ENCODE peak calls at places on chromosomes 11 and 22, in nine cellular contexts. One of them, this sample, is unnamed.
A peak's percentile ranks its signal among the peaks of the same experiment; 100 is the strongest.

GRCh38 chr11:7245341-7245740 is 6.4 kb upstream of the SYT9 start:
- DNase-seq in AML-193: no peak
- DNase-seq in C1 segment of cervical spinal cord: no peak
- DNase-seq in stimulated activated CD4-positive, alpha-beta T cell treated with anti-CD3 and anti-CD28 coated beads, Interleukin-2, amount 100 ng/mL, for 48 hours: no peak
- DNase-seq in AG04449: no peak
- DNase-seq in tibial artery: no peak
- DNase-seq in NCI-H2081 treated with DMSO at 0.1 percent for 48 hours: no peak
- DNase-seq in HS-5: no peak
- DNase-seq in T-helper 9 cell: no peak
- DNase-seq in this sample: no peak

GRCh38 chr11:86041975-86042378 is 26.9 kb downstream of the PICALM start:
- DNase-seq in C1 segment of cervical spinal cord: no peak
- DNase-seq in tibial artery: peak; percentile 81
- DNase-seq in stimulated activated CD4-positive, alpha-beta T cell treated with anti-CD3 and anti-CD28 coated beads, Interleukin-2, amount 100 ng/mL, for 48 hours: peak; percentile 40
- DNase-seq in T-helper 9 cell: no peak
- DNase-seq in AML-193: peak; percentile 90
- DNase-seq in HS-5: peak; percentile 87
- DNase-seq in NCI-H2081 treated with DMSO at 0.1 percent for 48 hours: no peak
- DNase-seq in AG04449: peak; percentile 74
- DNase-seq in this sample: peak; percentile 89

GRCh38 chr11:15104166-15104565 is 10.6 kb upstream of the INSC start:
- DNase-seq in stimulated activated CD4-positive, alpha-beta T cell treated with anti-CD3 and anti-CD28 coated beads, Interleukin-2, amount 100 ng/mL, for 48 hours: no peak
- DNase-seq in AML-193: no peak
- DNase-seq in tibial artery: no peak
- DNase-seq in AG04449: no peak
- DNase-seq in NCI-H2081 treated with DMSO at 0.1 percent for 48 hours: no peak
- DNase-seq in C1 segment of cervical spinal cord: no peak
- DNase-seq in HS-5: no peak
- DNase-seq in T-helper 9 cell: no peak
- DNase-seq in this sample: no peak

GRCh38 chr11:88338223-88338661 is 706 bp upstream of the CTSC start:
- DNase-seq in tibial artery: peak; percentile 46
- DNase-seq in AML-193: peak; percentile 96
- DNase-seq in T-helper 9 cell: peak; percentile 31
- DNase-seq in stimulated activated CD4-positive, alpha-beta T cell treated with anti-CD3 and anti-CD28 coated beads, Interleukin-2, amount 100 ng/mL, for 48 hours: peak; percentile 34
- DNase-seq in HS-5: peak; percentile 70
- DNase-seq in AG04449: no peak
- DNase-seq in C1 segment of cervical spinal cord: no peak
- DNase-seq in NCI-H2081 treated with DMSO at 0.1 percent for 48 hours: no peak
- DNase-seq in this sample: peak; percentile 80

GRCh38 chr22:43511276-43511910 is 99.6 kb downstream of the MPPED1 start:
- DNase-seq in T-helper 9 cell: no peak
- DNase-seq in tibial artery: no peak
- DNase-seq in AML-193: no peak
- DNase-seq in C1 segment of cervical spinal cord: no peak
- DNase-seq in stimulated activated CD4-positive, alpha-beta T cell treated with anti-CD3 and anti-CD28 coated beads, Interleukin-2, amount 100 ng/mL, for 48 hours: no peak
- DNase-seq in NCI-H2081 treated with DMSO at 0.1 percent for 48 hours: no peak
- DNase-seq in AG04449: no peak
- DNase-seq in HS-5: no peak
- DNase-seq in this sample: no peak

GRCh38 chr22:24432059-24432853 is 4.9 kb downstream of the ADORA2A start:
- DNase-seq in HS-5: no peak
- DNase-seq in AG04449: no peak
- DNase-seq in stimulated activated CD4-positive, alpha-beta T cell treated with anti-CD3 and anti-CD28 coated beads, Interleukin-2, amount 100 ng/mL, for 48 hours: no peak
- DNase-seq in tibial artery: no peak
- DNase-seq in AML-193: no peak
- DNase-seq in NCI-H2081 treated with DMSO at 0.1 percent for 48 hours: no peak
- DNase-seq in C1 segment of cervical spinal cord: peak; percentile 49
- DNase-seq in T-helper 9 cell: no peak
- DNase-seq in this sample: no peak

GRCh38 chr11:6812391-6813005 is 13.0 kb upstream of the OR6A2 start:
- DNase-seq in stimulated activated CD4-positive, alpha-beta T cell treated with anti-CD3 and anti-CD28 coated beads, Interleukin-2, amount 100 ng/mL, for 48 hours: peak; percentile 36
- DNase-seq in T-helper 9 cell: no peak
- DNase-seq in HS-5: no peak
- DNase-seq in AML-193: peak; percentile 31
- DNase-seq in tibial artery: no peak
- DNase-seq in AG04449: no peak
- DNase-seq in NCI-H2081 treated with DMSO at 0.1 percent for 48 hours: no peak
- DNase-seq in C1 segment of cervical spinal cord: no peak
- DNase-seq in this sample: peak; percentile 55

GRCh38 chr22:19800761-19801244 is 40.2 kb downstream of the TBX1 start:
- DNase-seq in NCI-H2081 treated with DMSO at 0.1 percent for 48 hours: no peak
- DNase-seq in AML-193: peak; percentile 5
- DNase-seq in C1 segment of cervical spinal cord: no peak
- DNase-seq in T-helper 9 cell: no peak
- DNase-seq in AG04449: no peak
- DNase-seq in HS-5: no peak
- DNase-seq in tibial artery: no peak
- DNase-seq in stimulated activated CD4-positive, alpha-beta T cell treated with anti-CD3 and anti-CD28 coated beads, Interleukin-2, amount 100 ng/mL, for 48 hours: no peak
- DNase-seq in this sample: no peak

GRCh38 chr11:2190670-2191471 is 19.3 kb upstream of the TH start:
- DNase-seq in T-helper 9 cell: no peak
- DNase-seq in AG04449: no peak
- DNase-seq in stimulated activated CD4-positive, alpha-beta T cell treated with anti-CD3 and anti-CD28 coated beads, Interleukin-2, amount 100 ng/mL, for 48 hours: no peak
- DNase-seq in C1 segment of cervical spinal cord: no peak
- DNase-seq in NCI-H2081 treated with DMSO at 0.1 percent for 48 hours: peak; percentile 47
- DNase-seq in HS-5: no peak
- DNase-seq in tibial artery: no peak
- DNase-seq in AML-193: peak; percentile 5
- DNase-seq in this sample: no peak

GRCh38 chr11:89436071-89436470 is 55.1 kb downstream of the NOX4 start:
- DNase-seq in T-helper 9 cell: no peak
- DNase-seq in tibial artery: no peak
- DNase-seq in NCI-H2081 treated with DMSO at 0.1 percent for 48 hours: no peak
- DNase-seq in HS-5: no peak
- DNase-seq in C1 segment of cervical spinal cord: no peak
- DNase-seq in AML-193: no peak
- DNase-seq in stimulated activated CD4-positive, alpha-beta T cell treated with anti-CD3 and anti-CD28 coated beads, Interleukin-2, amount 100 ng/mL, for 48 hours: no peak
- DNase-seq in AG04449: peak; percentile 47
- DNase-seq in this sample: no peak

GRCh38 chr22:19517171-19517500 is 7.1 kb downstream of the CLDN5 start:
- DNase-seq in HS-5: no peak
- DNase-seq in NCI-H2081 treated with DMSO at 0.1 percent for 48 hours: no peak
- DNase-seq in AG04449: no peak
- DNase-seq in tibial artery: no peak
- DNase-seq in AML-193: no peak
- DNase-seq in C1 segment of cervical spinal cord: no peak
- DNase-seq in T-helper 9 cell: no peak
- DNase-seq in stimulated activated CD4-positive, alpha-beta T cell treated with anti-CD3 and anti-CD28 coated beads, Interleukin-2, amount 100 ng/mL, for 48 hours: no peak
- DNase-seq in this sample: no peak

GRCh38 chr22:39279170-39279850 is 34.5 kb upstream of the PDGFB start:
- DNase-seq in HS-5: no peak
- DNase-seq in stimulated activated CD4-positive, alpha-beta T cell treated with anti-CD3 and anti-CD28 coated beads, Interleukin-2, amount 100 ng/mL, for 48 hours: no peak
- DNase-seq in C1 segment of cervical spinal cord: no peak
- DNase-seq in tibial artery: no peak
- DNase-seq in AG04449: no peak
- DNase-seq in AML-193: no peak
- DNase-seq in NCI-H2081 treated with DMSO at 0.1 percent for 48 hours: no peak
- DNase-seq in T-helper 9 cell: no peak
- DNase-seq in this sample: no peak

GRCh38 chr11:20367313-20367948 is 3.9 kb downstream of the HTATIP2 start:
- DNase-seq in tibial artery: peak; percentile 63
- DNase-seq in stimulated activated CD4-positive, alpha-beta T cell treated with anti-CD3 and anti-CD28 coated beads, Interleukin-2, amount 100 ng/mL, for 48 hours: peak; percentile 56
- DNase-seq in AML-193: peak; percentile 8
- DNase-seq in NCI-H2081 treated with DMSO at 0.1 percent for 48 hours: no peak
- DNase-seq in HS-5: peak; percentile 84
- DNase-seq in T-helper 9 cell: no peak
- DNase-seq in AG04449: peak; percentile 65
- DNase-seq in C1 segment of cervical spinal cord: peak; percentile 57
- DNase-seq in this sample: peak; percentile 68

GRCh38 chr11:124869331-124869730 is 4.1 kb downstream of the ROBO3 start:
- DNase-seq in AML-193: no peak
- DNase-seq in stimulated activated CD4-positive, alpha-beta T cell treated with anti-CD3 and anti-CD28 coated beads, Interleukin-2, amount 100 ng/mL, for 48 hours: no peak
- DNase-seq in C1 segment of cervical spinal cord: no peak
- DNase-seq in tibial artery: no peak
- DNase-seq in HS-5: no peak
- DNase-seq in NCI-H2081 treated with DMSO at 0.1 percent for 48 hours: no peak
- DNase-seq in AG04449: no peak
- DNase-seq in T-helper 9 cell: no peak
- DNase-seq in this sample: no peak

GRCh38 chr11:105000797-105001196 is 22.2 kb downstream of the CASP5 start:
- DNase-seq in stimulated activated CD4-positive, alpha-beta T cell treated with anti-CD3 and anti-CD28 coated beads, Interleukin-2, amount 100 ng/mL, for 48 hours: peak; percentile 56
- DNase-seq in NCI-H2081 treated with DMSO at 0.1 percent for 48 hours: no peak
- DNase-seq in C1 segment of cervical spinal cord: no peak
- DNase-seq in HS-5: no peak
- DNase-seq in T-helper 9 cell: peak; percentile 46
- DNase-seq in tibial artery: no peak
- DNase-seq in AG04449: no peak
- DNase-seq in AML-193: peak; percentile 47
- DNase-seq in this sample: peak; percentile 43

GRCh38 chr22:29784451-29785361 is 17.5 kb downstream of the UQCR10 start:
- DNase-seq in HS-5: no peak
- DNase-seq in AML-193: no peak
- DNase-seq in NCI-H2081 treated with DMSO at 0.1 percent for 48 hours: no peak
- DNase-seq in stimulated activated CD4-positive, alpha-beta T cell treated with anti-CD3 and anti-CD28 coated beads, Interleukin-2, amount 100 ng/mL, for 48 hours: no peak
- DNase-seq in C1 segment of cervical spinal cord: peak; percentile 50
- DNase-seq in T-helper 9 cell: no peak
- DNase-seq in AG04449: no peak
- DNase-seq in tibial artery: peak; percentile 34
- DNase-seq in this sample: no peak

GRCh38 chr11:105219269-105219668 is 79.7 kb upstream of the CARD18 start:
- DNase-seq in NCI-H2081 treated with DMSO at 0.1 percent for 48 hours: no peak
- DNase-seq in HS-5: no peak
- DNase-seq in stimulated activated CD4-positive, alpha-beta T cell treated with anti-CD3 and anti-CD28 coated beads, Interleukin-2, amount 100 ng/mL, for 48 hours: no peak
- DNase-seq in tibial artery: no peak
- DNase-seq in T-helper 9 cell: no peak
- DNase-seq in C1 segment of cervical spinal cord: no peak
- DNase-seq in AG04449: no peak
- DNase-seq in AML-193: no peak
- DNase-seq in this sample: no peak

GRCh38 chr11:14132312-14132711 is 169.8 kb downstream of the SPON1 start:
- DNase-seq in AML-193: no peak
- DNase-seq in AG04449: no peak
- DNase-seq in HS-5: no peak
- DNase-seq in tibial artery: no peak
- DNase-seq in stimulated activated CD4-positive, alpha-beta T cell treated with anti-CD3 and anti-CD28 coated beads, Interleukin-2, amount 100 ng/mL, for 48 hours: no peak
- DNase-seq in NCI-H2081 treated with DMSO at 0.1 percent for 48 hours: no peak
- DNase-seq in C1 segment of cervical spinal cord: no peak
- DNase-seq in T-helper 9 cell: no peak
- DNase-seq in this sample: no peak

GRCh38 chr11:7473702-7474101 is 11.6 kb upstream of the OLFML1 start:
- DNase-seq in AG04449: no peak
- DNase-seq in HS-5: no peak
- DNase-seq in tibial artery: no peak
- DNase-seq in AML-193: no peak
- DNase-seq in stimulated activated CD4-positive, alpha-beta T cell treated with anti-CD3 and anti-CD28 coated beads, Interleukin-2, amount 100 ng/mL, for 48 hours: no peak
- DNase-seq in T-helper 9 cell: no peak
- DNase-seq in C1 segment of cervical spinal cord: no peak
- DNase-seq in NCI-H2081 treated with DMSO at 0.1 percent for 48 hours: no peak
- DNase-seq in this sample: no peak

GRCh38 chr11:27347949-27348879 is 14.8 kb downstream of the CCDC34 start:
- DNase-seq in HS-5: no peak
- DNase-seq in tibial artery: no peak
- DNase-seq in NCI-H2081 treated with DMSO at 0.1 percent for 48 hours: peak; percentile 84
- DNase-seq in stimulated activated CD4-positive, alpha-beta T cell treated with anti-CD3 and anti-CD28 coated beads, Interleukin-2, amount 100 ng/mL, for 48 hours: no peak
- DNase-seq in AML-193: no peak
- DNase-seq in T-helper 9 cell: no peak
- DNase-seq in AG04449: no peak
- DNase-seq in C1 segment of cervical spinal cord: no peak
- DNase-seq in this sample: no peak

GRCh38 chr11:115497303-115497702 is 6.9 kb downstream of the CADM1 start:
- DNase-seq in NCI-H2081 treated with DMSO at 0.1 percent for 48 hours: no peak
- DNase-seq in T-helper 9 cell: no peak
- DNase-seq in AML-193: no peak
- DNase-seq in C1 segment of cervical spinal cord: no peak
- DNase-seq in stimulated activated CD4-positive, alpha-beta T cell treated with anti-CD3 and anti-CD28 coated beads, Interleukin-2, amount 100 ng/mL, for 48 hours: no peak
- DNase-seq in tibial artery: no peak
- DNase-seq in AG04449: no peak
- DNase-seq in HS-5: no peak
- DNase-seq in this sample: no peak

GRCh38 chr11:130561441-130561881 is 113.0 kb downstream of the ADAMTS15 start:
- DNase-seq in T-helper 9 cell: no peak
- DNase-seq in NCI-H2081 treated with DMSO at 0.1 percent for 48 hours: no peak
- DNase-seq in tibial artery: no peak
- DNase-seq in AML-193: no peak
- DNase-seq in stimulated activated CD4-positive, alpha-beta T cell treated with anti-CD3 and anti-CD28 coated beads, Interleukin-2, amount 100 ng/mL, for 48 hours: no peak
- DNase-seq in C1 segment of cervical spinal cord: no peak
- DNase-seq in HS-5: no peak
- DNase-seq in AG04449: no peak
- DNase-seq in this sample: no peak

GRCh38 chr11:9736365-9736764 is 72.5 kb downstream of the SWAP70 start:
- DNase-seq in AML-193: no peak
- DNase-seq in stimulated activated CD4-positive, alpha-beta T cell treated with anti-CD3 and anti-CD28 coated beads, Interleukin-2, amount 100 ng/mL, for 48 hours: no peak
- DNase-seq in C1 segment of cervical spinal cord: no peak
- DNase-seq in AG04449: no peak
- DNase-seq in T-helper 9 cell: no peak
- DNase-seq in tibial artery: no peak
- DNase-seq in NCI-H2081 treated with DMSO at 0.1 percent for 48 hours: no peak
- DNase-seq in HS-5: no peak
- DNase-seq in this sample: no peak

GRCh38 chr11:40924915-40925314 is 534.5 kb downstream of the LRRC4C start:
- DNase-seq in T-helper 9 cell: no peak
- DNase-seq in stimulated activated CD4-positive, alpha-beta T cell treated with anti-CD3 and anti-CD28 coated beads, Interleukin-2, amount 100 ng/mL, for 48 hours: no peak
- DNase-seq in tibial artery: no peak
- DNase-seq in AML-193: no peak
- DNase-seq in NCI-H2081 treated with DMSO at 0.1 percent for 48 hours: no peak
- DNase-seq in AG04449: no peak
- DNase-seq in HS-5: no peak
- DNase-seq in C1 segment of cervical spinal cord: no peak
- DNase-seq in this sample: no peak

GRCh38 chr11:122668562-122669090 is 13.1 kb downstream of the UBASH3B start:
- DNase-seq in T-helper 9 cell: no peak
- DNase-seq in AML-193: no peak
- DNase-seq in AG04449: no peak
- DNase-seq in NCI-H2081 treated with DMSO at 0.1 percent for 48 hours: no peak
- DNase-seq in stimulated activated CD4-positive, alpha-beta T cell treated with anti-CD3 and anti-CD28 coated beads, Interleukin-2, amount 100 ng/mL, for 48 hours: no peak
- DNase-seq in tibial artery: no peak
- DNase-seq in HS-5: peak; percentile 41
- DNase-seq in C1 segment of cervical spinal cord: no peak
- DNase-seq in this sample: peak; percentile 81

GRCh38 chr22:46827781-46828180 is 65.3 kb downstream of the TBC1D22A start:
- DNase-seq in AML-193: no peak
- DNase-seq in HS-5: no peak
- DNase-seq in T-helper 9 cell: no peak
- DNase-seq in NCI-H2081 treated with DMSO at 0.1 percent for 48 hours: no peak
- DNase-seq in stimulated activated CD4-positive, alpha-beta T cell treated with anti-CD3 and anti-CD28 coated beads, Interleukin-2, amount 100 ng/mL, for 48 hours: no peak
- DNase-seq in tibial artery: no peak
- DNase-seq in C1 segment of cervical spinal cord: no peak
- DNase-seq in AG04449: no peak
- DNase-seq in this sample: no peak

GRCh38 chr11:61707574-61707973 is 27.4 kb downstream of the DAGLA start:
- DNase-seq in stimulated activated CD4-positive, alpha-beta T cell treated with anti-CD3 and anti-CD28 coated beads, Interleukin-2, amount 100 ng/mL, for 48 hours: no peak
- DNase-seq in AML-193: no peak
- DNase-seq in AG04449: no peak
- DNase-seq in NCI-H2081 treated with DMSO at 0.1 percent for 48 hours: no peak
- DNase-seq in C1 segment of cervical spinal cord: no peak
- DNase-seq in tibial artery: no peak
- DNase-seq in HS-5: no peak
- DNase-seq in T-helper 9 cell: no peak
- DNase-seq in this sample: no peak

GRCh38 chr11:128420943-128421342 is 166.4 kb downstream of the ETS1 start:
- DNase-seq in NCI-H2081 treated with DMSO at 0.1 percent for 48 hours: no peak
- DNase-seq in T-helper 9 cell: no peak
- DNase-seq in AML-193: no peak
- DNase-seq in tibial artery: no peak
- DNase-seq in AG04449: peak; percentile 92
- DNase-seq in HS-5: peak; percentile 67
- DNase-seq in stimulated activated CD4-positive, alpha-beta T cell treated with anti-CD3 and anti-CD28 coated beads, Interleukin-2, amount 100 ng/mL, for 48 hours: no peak
- DNase-seq in C1 segment of cervical spinal cord: no peak
- DNase-seq in this sample: no peak

GRCh38 chr22:49783036-49783746 is 44.5 kb downstream of the BRD1 start:
- DNase-seq in stimulated activated CD4-positive, alpha-beta T cell treated with anti-CD3 and anti-CD28 coated beads, Interleukin-2, amount 100 ng/mL, for 48 hours: no peak
- DNase-seq in NCI-H2081 treated with DMSO at 0.1 percent for 48 hours: no peak
- DNase-seq in tibial artery: no peak
- DNase-seq in AG04449: no peak
- DNase-seq in AML-193: no peak
- DNase-seq in HS-5: no peak
- DNase-seq in T-helper 9 cell: no peak
- DNase-seq in C1 segment of cervical spinal cord: no peak
- DNase-seq in this sample: no peak

GRCh38 chr22:39241632-39242388 is 3.0 kb downstream of the PDGFB start:
- DNase-seq in HS-5: no peak
- DNase-seq in C1 segment of cervical spinal cord: no peak
- DNase-seq in tibial artery: no peak
- DNase-seq in T-helper 9 cell: peak; percentile 47
- DNase-seq in AG04449: no peak
- DNase-seq in AML-193: no peak
- DNase-seq in NCI-H2081 treated with DMSO at 0.1 percent for 48 hours: no peak
- DNase-seq in stimulated activated CD4-positive, alpha-beta T cell treated with anti-CD3 and anti-CD28 coated beads, Interleukin-2, amount 100 ng/mL, for 48 hours: no peak
- DNase-seq in this sample: peak; percentile 48

GRCh38 chr11:61052182-61052972 is 49.9 kb upstream of the CD5 start:
- DNase-seq in NCI-H2081 treated with DMSO at 0.1 percent for 48 hours: no peak
- DNase-seq in stimulated activated CD4-positive, alpha-beta T cell treated with anti-CD3 and anti-CD28 coated beads, Interleukin-2, amount 100 ng/mL, for 48 hours: no peak
- DNase-seq in tibial artery: no peak
- DNase-seq in AG04449: no peak
- DNase-seq in C1 segment of cervical spinal cord: no peak
- DNase-seq in HS-5: no peak
- DNase-seq in AML-193: no peak
- DNase-seq in T-helper 9 cell: no peak
- DNase-seq in this sample: no peak